ENCODE peak calls at places on chromosomes 1 and 21, in five cellular contexts. One of them, this sample, is unnamed.
A peak's percentile ranks its signal among the peaks of the same experiment; 100 is the strongest.

GRCh38 chr1:101191049-101191448 is 45.8 kb upstream of the S1PR1 start:
- DNase-seq in left lung: no peak
- DNase-seq in tibial nerve: no peak
- DNase-seq in colonic mucosa: no peak
- DNase-seq in lower lobe of right lung: no peak
- DNase-seq in this sample: no peak

GRCh38 chr21:42107881-42108553 is 36.9 kb downstream of the UMODL1 start:
- DNase-seq in lower lobe of right lung: peak; percentile 79
- DNase-seq in tibial nerve: no peak
- DNase-seq in left lung: peak; percentile 88
- DNase-seq in colonic mucosa: peak; percentile 65
- DNase-seq in this sample: peak; percentile 90

GRCh38 chr1:197775282-197776262 is at the start of gene DENND1B:
- DNase-seq in colonic mucosa: peak; percentile 87
- DNase-seq in left lung: peak; percentile 98
- DNase-seq in lower lobe of right lung: peak; percentile 93
- DNase-seq in tibial nerve: peak; percentile 38
- DNase-seq in this sample: peak; percentile 98

GRCh38 chr1:24289937-24290595 is 29.1 kb upstream of the GRHL3 start:
- DNase-seq in tibial nerve: peak; percentile 45
- DNase-seq in left lung: peak; percentile 91
- DNase-seq in lower lobe of right lung: peak; percentile 87
- DNase-seq in colonic mucosa: peak; percentile 88
- DNase-seq in this sample: peak; percentile 85

GRCh38 chr1:65691152-65691900 is 101.4 kb upstream of the PDE4B start:
- DNase-seq in left lung: no peak
- DNase-seq in tibial nerve: no peak
- DNase-seq in colonic mucosa: no peak
- DNase-seq in lower lobe of right lung: no peak
- DNase-seq in this sample: no peak

GRCh38 chr1:235343726-235344125 is 15.4 kb downstream of the GGPS1 start:
- DNase-seq in lower lobe of right lung: no peak
- DNase-seq in colonic mucosa: no peak
- DNase-seq in left lung: no peak
- DNase-seq in tibial nerve: no peak
- DNase-seq in this sample: no peak

GRCh38 chr1:163459539-163459938 is 137.8 kb downstream of the NUF2 start:
- DNase-seq in tibial nerve: no peak
- DNase-seq in colonic mucosa: no peak
- DNase-seq in lower lobe of right lung: no peak
- DNase-seq in left lung: no peak
- DNase-seq in this sample: no peak

GRCh38 chr1:209704584-209704983 is at the start of gene HSD11B1:
- DNase-seq in lower lobe of right lung: peak; percentile 61
- DNase-seq in left lung: no peak
- DNase-seq in colonic mucosa: peak; percentile 61
- DNase-seq in tibial nerve: peak; percentile 87
- DNase-seq in this sample: no peak

GRCh38 chr1:194830387-194830786 is 1644.0 kb upstream of the B3GALT2 start:
- DNase-seq in lower lobe of right lung: no peak
- DNase-seq in left lung: no peak
- DNase-seq in tibial nerve: no peak
- DNase-seq in colonic mucosa: no peak
- DNase-seq in this sample: no peak

GRCh38 chr1:26584022-26584485 is 54.5 kb downstream of the RPS6KA1 start:
- DNase-seq in left lung: no peak
- DNase-seq in tibial nerve: no peak
- DNase-seq in colonic mucosa: no peak
- DNase-seq in lower lobe of right lung: no peak
- DNase-seq in this sample: no peak

GRCh38 chr1:39394059-39394458 is 97.4 kb upstream of the BMP8A start:
- DNase-seq in lower lobe of right lung: no peak
- DNase-seq in left lung: no peak
- DNase-seq in colonic mucosa: no peak
- DNase-seq in tibial nerve: no peak
- DNase-seq in this sample: no peak

GRCh38 chr1:225441314-225442119 is 13.7 kb upstream of the LBR start:
- DNase-seq in left lung: no peak
- DNase-seq in tibial nerve: no peak
- DNase-seq in lower lobe of right lung: no peak
- DNase-seq in colonic mucosa: peak; percentile 87
- DNase-seq in this sample: no peak

GRCh38 chr1:235968837-235969236 is 96.1 kb downstream of the NID1 start:
- DNase-seq in lower lobe of right lung: no peak
- DNase-seq in colonic mucosa: no peak
- DNase-seq in left lung: no peak
- DNase-seq in tibial nerve: no peak
- DNase-seq in this sample: no peak

GRCh38 chr1:235651170-235651806 is 1.7 kb upstream of the GNG4 start:
- DNase-seq in tibial nerve: no peak
- DNase-seq in lower lobe of right lung: no peak
- DNase-seq in left lung: no peak
- DNase-seq in colonic mucosa: no peak
- DNase-seq in this sample: peak; percentile 6

GRCh38 chr21:42959754-42960153 is 14.6 kb upstream of the PKNOX1 start:
- DNase-seq in lower lobe of right lung: no peak
- DNase-seq in tibial nerve: no peak
- DNase-seq in colonic mucosa: no peak
- DNase-seq in left lung: no peak
- DNase-seq in this sample: no peak

GRCh38 chr1:50420283-50420682 is 3.0 kb downstream of the DMRTA2 start:
- DNase-seq in left lung: no peak
- DNase-seq in colonic mucosa: no peak
- DNase-seq in lower lobe of right lung: no peak
- DNase-seq in tibial nerve: no peak
- DNase-seq in this sample: no peak

GRCh38 chr1:161727343-161727924 is 6.1 kb downstream of the FCRLB start:
- DNase-seq in lower lobe of right lung: no peak
- DNase-seq in left lung: no peak
- DNase-seq in colonic mucosa: peak; percentile 20
- DNase-seq in tibial nerve: peak; percentile 11
- DNase-seq in this sample: no peak

GRCh38 chr1:180956028-180956640 is 43.4 kb downstream of the KIAA1614 start:
- DNase-seq in tibial nerve: no peak
- DNase-seq in lower lobe of right lung: no peak
- DNase-seq in left lung: no peak
- DNase-seq in colonic mucosa: no peak
- DNase-seq in this sample: peak; percentile 63

DNA sequence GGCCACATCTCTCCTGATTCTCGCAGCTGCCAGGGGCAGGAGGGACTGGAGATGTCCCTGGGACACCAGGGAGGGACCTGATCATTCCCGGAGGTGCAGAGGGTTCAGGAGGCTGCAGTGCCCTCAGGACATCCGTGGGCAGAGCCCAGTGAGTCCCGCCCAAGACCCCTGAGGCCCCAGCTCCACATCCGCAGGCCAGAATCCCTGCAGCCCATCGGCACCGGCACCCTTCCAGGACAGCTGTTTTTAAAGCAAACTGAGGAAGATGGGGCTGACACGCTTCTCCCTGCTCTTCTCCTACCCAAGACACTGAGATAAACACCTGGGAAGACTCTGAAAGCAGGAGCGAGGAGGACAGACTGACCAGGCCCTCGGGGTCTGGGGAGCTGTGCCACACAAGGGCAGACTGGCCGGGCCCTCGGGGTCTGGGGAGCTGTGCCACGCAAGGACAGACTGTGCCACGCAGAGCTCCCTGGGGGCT is 25.5 kb downstream of the SLC19A1 start:
- DNase-seq in tibial nerve: no peak
- DNase-seq in left lung: peak; percentile 67
- DNase-seq in colonic mucosa: no peak
- DNase-seq in lower lobe of right lung: peak; percentile 27
- DNase-seq in this sample: peak; percentile 56
- H3K4me1 ChIP-seq in tibial nerve: no peaks in the 10 kb centered on the region
- H3K4me1 ChIP-seq in left lung: peaks cover 7% of the 10 kb centered on the region
- H3K4me1 ChIP-seq in colonic mucosa: no peaks in the 10 kb centered on the region
- H3K4me1 ChIP-seq in lower lobe of right lung: peaks cover 10% of the 10 kb centered on the region
- H3K4me1 ChIP-seq in this sample: no peaks in the 10 kb centered on the region

DNA sequence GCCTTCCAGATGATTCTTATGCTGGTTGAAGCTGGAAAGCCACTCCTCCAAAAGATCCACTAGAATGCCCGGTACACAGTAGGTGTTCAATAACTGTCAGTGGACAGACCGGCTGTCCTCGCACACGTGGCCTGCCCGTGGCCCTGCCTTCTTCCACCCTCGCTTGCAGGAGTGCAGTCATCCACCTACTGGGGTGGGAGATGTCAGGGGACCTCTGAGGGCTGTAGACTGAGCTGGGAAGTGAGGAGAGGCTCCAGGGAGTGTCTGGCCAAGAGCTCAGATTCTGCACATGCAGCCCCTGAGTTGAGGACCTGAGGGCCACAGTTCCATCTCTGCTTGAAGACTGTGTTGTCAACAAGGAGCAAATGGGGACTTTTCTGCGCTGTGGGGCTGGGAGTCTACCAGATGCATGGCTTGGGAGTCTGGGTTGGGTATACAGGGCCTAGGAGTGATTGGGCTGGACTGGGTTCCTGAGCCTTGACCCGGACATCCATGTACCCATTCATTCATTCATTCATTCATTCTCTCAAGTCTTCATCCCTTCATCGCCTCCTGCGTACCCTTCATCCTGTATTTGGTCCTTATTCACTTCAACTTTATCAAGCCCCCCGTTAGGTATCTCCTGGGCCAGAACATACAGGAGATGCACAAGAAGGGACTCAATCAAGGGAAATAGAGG is 4.2 kb upstream of the TNFRSF1B start:
- DNase-seq in colonic mucosa: no peak
- DNase-seq in left lung: peak; percentile 45
- DNase-seq in lower lobe of right lung: no peak
- DNase-seq in tibial nerve: no peak
- DNase-seq in this sample: no peak
- H3K4me1 ChIP-seq in colonic mucosa: peaks cover 18% of the 10 kb centered on the region
- H3K4me1 ChIP-seq in left lung: peaks cover 13% of the 10 kb centered on the region
- H3K4me1 ChIP-seq in lower lobe of right lung: peaks cover 57% of the 10 kb centered on the region
- H3K4me1 ChIP-seq in tibial nerve: peaks cover 25% of the 10 kb centered on the region
- H3K4me1 ChIP-seq in this sample: peaks cover 44% of the 10 kb centered on the region

GRCh38 chr1:221711156-221711577 is 30.7 kb downstream of the DUSP10 start:
- DNase-seq in tibial nerve: no peak
- DNase-seq in colonic mucosa: no peak
- DNase-seq in left lung: no peak
- DNase-seq in lower lobe of right lung: no peak
- DNase-seq in this sample: no peak
- H3K4me1 ChIP-seq in tibial nerve: peaks cover 10% of the 10 kb centered on the region
- H3K4me1 ChIP-seq in colonic mucosa: peaks cover 6% of the 10 kb centered on the region
- H3K4me1 ChIP-seq in left lung: peaks cover 16% of the 10 kb centered on the region
- H3K4me1 ChIP-seq in lower lobe of right lung: peaks cover 67% of the 10 kb centered on the region
- H3K4me1 ChIP-seq in this sample: peaks cover 84% of the 10 kb centered on the region

GRCh38 chr1:208234721-208235120 is 9.5 kb downstream of the PLXNA2 start:
- DNase-seq in tibial nerve: no peak
- DNase-seq in lower lobe of right lung: no peak
- DNase-seq in left lung: no peak
- DNase-seq in colonic mucosa: no peak
- DNase-seq in this sample: no peak

GRCh38 chr1:208232639-208233038 is 11.5 kb downstream of the PLXNA2 start:
- DNase-seq in tibial nerve: no peak
- DNase-seq in left lung: no peak
- DNase-seq in lower lobe of right lung: no peak
- DNase-seq in colonic mucosa: no peak
- DNase-seq in this sample: no peak

GRCh38 chr1:208231929-208232360 is 12.2 kb downstream of the PLXNA2 start:
- DNase-seq in left lung: peak; percentile 67
- DNase-seq in lower lobe of right lung: no peak
- DNase-seq in tibial nerve: no peak
- DNase-seq in colonic mucosa: no peak
- DNase-seq in this sample: no peak

GRCh38 chr1:208233978-208234377 is 10.2 kb downstream of the PLXNA2 start:
- DNase-seq in left lung: no peak
- DNase-seq in tibial nerve: no peak
- DNase-seq in colonic mucosa: no peak
- DNase-seq in lower lobe of right lung: no peak
- DNase-seq in this sample: no peak

DNA sequence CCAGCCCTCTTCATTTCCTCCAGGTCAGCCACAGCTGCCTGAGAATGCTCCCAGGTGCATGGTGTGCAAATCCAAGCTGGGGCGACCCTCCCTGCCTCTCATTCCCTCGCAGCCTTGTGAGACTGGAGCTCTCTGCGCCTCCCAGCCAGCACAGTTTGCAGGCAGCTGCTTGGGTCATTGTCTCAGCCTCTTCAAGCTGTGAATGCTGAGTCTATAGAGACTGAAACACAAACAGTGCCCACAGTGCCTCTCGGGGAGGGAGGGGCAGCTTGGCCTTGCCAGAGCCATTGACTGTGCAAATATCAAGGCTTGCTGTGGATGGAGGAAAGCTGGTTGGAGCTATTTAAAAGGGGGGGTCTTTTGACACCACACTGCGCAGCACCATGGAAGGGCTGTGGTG is 10.6 kb downstream of the PLXNA2 start:
- DNase-seq in colonic mucosa: peak; percentile 70
- DNase-seq in lower lobe of right lung: peak; percentile 83
- DNase-seq in tibial nerve: no peak
- DNase-seq in left lung: peak; percentile 81
- DNase-seq in this sample: no peak
- H3K4me1 ChIP-seq in colonic mucosa: peaks cover 38% of the 10 kb centered on the region
- H3K4me1 ChIP-seq in lower lobe of right lung: peaks cover 100% of the 10 kb centered on the region
- H3K4me1 ChIP-seq in tibial nerve: peaks cover 14% of the 10 kb centered on the region
- H3K4me1 ChIP-seq in left lung: peaks cover 69% of the 10 kb centered on the region
- H3K4me1 ChIP-seq in this sample: peaks cover 26% of the 10 kb centered on the region

GRCh38 chr1:42945171-42945570 is 13.5 kb downstream of the SLC2A1 start:
- DNase-seq in left lung: no peak
- DNase-seq in tibial nerve: no peak
- DNase-seq in colonic mucosa: no peak
- DNase-seq in lower lobe of right lung: no peak
- DNase-seq in this sample: no peak
- H3K4me1 ChIP-seq in left lung: peaks cover 50% of the 10 kb centered on the region
- H3K4me1 ChIP-seq in tibial nerve: peaks cover 58% of the 10 kb centered on the region
- H3K4me1 ChIP-seq in colonic mucosa: peaks cover 46% of the 10 kb centered on the region
- H3K4me1 ChIP-seq in lower lobe of right lung: peaks cover 69% of the 10 kb centered on the region
- H3K4me1 ChIP-seq in this sample: peaks cover 50% of the 10 kb centered on the region

GRCh38 chr1:1434812-1435093 is 737 bp upstream of the VWA1 start:
- DNase-seq in colonic mucosa: no peak
- DNase-seq in left lung: peak; percentile 12
- DNase-seq in tibial nerve: no peak
- DNase-seq in lower lobe of right lung: no peak
- DNase-seq in this sample: no peak
- H3K4me1 ChIP-seq in colonic mucosa: peaks cover 40% of the 10 kb centered on the region
- H3K4me1 ChIP-seq in left lung: peaks cover 41% of the 10 kb centered on the region
- H3K4me1 ChIP-seq in tibial nerve: peaks cover 78% of the 10 kb centered on the region
- H3K4me1 ChIP-seq in lower lobe of right lung: peaks cover 85% of the 10 kb centered on the region
- H3K4me1 ChIP-seq in this sample: peaks cover 74% of the 10 kb centered on the region

DNA sequence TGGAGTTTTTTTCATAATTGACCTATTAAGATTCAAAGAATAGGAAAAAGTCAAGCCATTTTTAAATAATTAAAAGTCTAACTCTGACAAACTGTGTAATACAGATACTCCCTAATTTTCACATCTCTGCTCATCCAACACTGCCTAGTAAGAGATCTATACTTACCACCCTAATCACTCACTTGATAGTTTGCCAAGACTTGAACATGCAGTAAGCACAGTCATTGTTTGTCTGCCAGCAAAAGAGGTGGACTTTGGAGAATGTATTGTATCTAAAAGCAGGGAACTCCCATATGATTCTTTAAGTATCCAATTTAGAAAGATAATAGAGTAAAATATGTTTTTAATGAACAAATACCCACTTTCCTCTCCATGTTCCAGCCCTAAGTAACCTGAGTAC is 15.5 kb downstream of the TMEM59 start:
- DNase-seq in lower lobe of right lung: no peak
- DNase-seq in colonic mucosa: no peak
- DNase-seq in tibial nerve: no peak
- DNase-seq in left lung: no peak
- DNase-seq in this sample: no peak
- H3K4me1 ChIP-seq in lower lobe of right lung: no peaks in the 10 kb centered on the region
- H3K4me1 ChIP-seq in colonic mucosa: no peaks in the 10 kb centered on the region
- H3K4me1 ChIP-seq in tibial nerve: no peaks in the 10 kb centered on the region
- H3K4me1 ChIP-seq in left lung: no peaks in the 10 kb centered on the region
- H3K4me1 ChIP-seq in this sample: no peaks in the 10 kb centered on the region